ENCODE peak calls at places on chromosomes 6 and 20, in eight cellular contexts. One of them, this sample, is unnamed.

GRCh38 chr6:167328086-167328485 is 3.2 kb downstream of the TTLL2 start:
- DNase-seq in endothelial cell of umbilical vein: no peak
- DNase-seq in neural crest cell: no peak
- DNase-seq in substantia nigra: no peak
- DNase-seq in Kasumi-1: no peak
- DNase-seq in skeletal muscle cell: no peak
- DNase-seq in mesenteric fat pad: no peak
- DNase-seq in type B pancreatic cell: peak; percentile 53
- DNase-seq in this sample: no peak

GRCh38 chr6:133854633-133855598 is 34.0 kb upstream of the TCF21 start:
- DNase-seq in endothelial cell of umbilical vein: no peak
- DNase-seq in neural crest cell: peak; percentile 16
- DNase-seq in substantia nigra: no peak
- DNase-seq in Kasumi-1: no peak
- DNase-seq in skeletal muscle cell: no peak
- DNase-seq in mesenteric fat pad: no peak
- DNase-seq in type B pancreatic cell: no peak
- DNase-seq in this sample: no peak

GRCh38 chr6:107667790-107668189 is 156.3 kb downstream of the SCML4 start:
- DNase-seq in endothelial cell of umbilical vein: no peak
- DNase-seq in neural crest cell: no peak
- DNase-seq in substantia nigra: no peak
- DNase-seq in Kasumi-1: no peak
- DNase-seq in skeletal muscle cell: no peak
- DNase-seq in mesenteric fat pad: no peak
- DNase-seq in type B pancreatic cell: no peak
- DNase-seq in this sample: no peak

GRCh38 chr6:2630362-2630761 is 120.4 kb downstream of the MYLK4 start:
- DNase-seq in endothelial cell of umbilical vein: peak; percentile 89
- DNase-seq in neural crest cell: no peak
- DNase-seq in substantia nigra: no peak
- DNase-seq in Kasumi-1: no peak
- DNase-seq in skeletal muscle cell: peak; percentile 97
- DNase-seq in mesenteric fat pad: no peak
- DNase-seq in type B pancreatic cell: no peak
- DNase-seq in this sample: no peak

GRCh38 chr6:9007062-9007461 is 571.7 kb upstream of the SLC35B3 start:
- DNase-seq in endothelial cell of umbilical vein: no peak
- DNase-seq in neural crest cell: no peak
- DNase-seq in substantia nigra: no peak
- DNase-seq in Kasumi-1: no peak
- DNase-seq in skeletal muscle cell: no peak
- DNase-seq in mesenteric fat pad: no peak
- DNase-seq in type B pancreatic cell: no peak
- DNase-seq in this sample: no peak

GRCh38 chr6:42352856-42353564 is 98.7 kb downstream of the TRERF1 start:
- DNase-seq in endothelial cell of umbilical vein: no peak
- DNase-seq in neural crest cell: no peak
- DNase-seq in substantia nigra: no peak
- DNase-seq in Kasumi-1: no peak
- DNase-seq in skeletal muscle cell: no peak
- DNase-seq in mesenteric fat pad: no peak
- DNase-seq in type B pancreatic cell: no peak
- DNase-seq in this sample: no peak

GRCh38 chr6:14467591-14467990 is 350.0 kb downstream of the CD83 start:
- DNase-seq in endothelial cell of umbilical vein: no peak
- DNase-seq in neural crest cell: no peak
- DNase-seq in substantia nigra: no peak
- DNase-seq in Kasumi-1: no peak
- DNase-seq in skeletal muscle cell: no peak
- DNase-seq in mesenteric fat pad: no peak
- DNase-seq in type B pancreatic cell: no peak
- DNase-seq in this sample: no peak

GRCh38 chr20:44089987-44090674 is 96.9 kb downstream of the JPH2 start:
- DNase-seq in endothelial cell of umbilical vein: peak; percentile 63
- DNase-seq in neural crest cell: peak; percentile 28
- DNase-seq in substantia nigra: no peak
- DNase-seq in Kasumi-1: no peak
- DNase-seq in skeletal muscle cell: no peak
- DNase-seq in mesenteric fat pad: no peak
- DNase-seq in type B pancreatic cell: no peak
- DNase-seq in this sample: no peak

GRCh38 chr20:37295001-37295400 is 5.5 kb downstream of the MANBAL start:
- DNase-seq in endothelial cell of umbilical vein: peak; percentile 74
- DNase-seq in neural crest cell: no peak
- DNase-seq in substantia nigra: no peak
- DNase-seq in Kasumi-1: no peak
- DNase-seq in skeletal muscle cell: peak; percentile 90
- DNase-seq in mesenteric fat pad: no peak
- DNase-seq in type B pancreatic cell: no peak
- DNase-seq in this sample: no peak

GRCh38 chr6:99519446-99519845 is 4.2 kb upstream of the USP45 start:
- DNase-seq in endothelial cell of umbilical vein: no peak
- DNase-seq in neural crest cell: no peak
- DNase-seq in substantia nigra: no peak
- DNase-seq in Kasumi-1: no peak
- DNase-seq in skeletal muscle cell: no peak
- DNase-seq in mesenteric fat pad: no peak
- DNase-seq in type B pancreatic cell: no peak
- DNase-seq in this sample: no peak

GRCh38 chr6:124961784-124962611 is at the start of gene RNF217:
- DNase-seq in endothelial cell of umbilical vein: peak; percentile 75
- DNase-seq in neural crest cell: peak; percentile 35
- DNase-seq in substantia nigra: peak; percentile 49
- DNase-seq in Kasumi-1: peak; percentile 46
- DNase-seq in skeletal muscle cell: no peak
- DNase-seq in mesenteric fat pad: no peak
- DNase-seq in type B pancreatic cell: no peak
- DNase-seq in this sample: peak; percentile 70